ENCODE peak calls at places on chromosome 18, in nine cellular contexts. F is nephron progenitor cell, X is HFFc6, K is mammary epithelial cell, S is type B pancreatic cell, W is AG04449, Q is GM20000, E is fibroblast of the aortic adventitia, P is astrocyte of the spinal cord. A is an unnamed sample.

GRCh38 chr18:45657357-45658335 is 42.4 kb downstream of the SLC14A2 start:
- DNase-seq in E (no peak), P (no peak), F (no peak), S (no peak), Q (no peak), W (no peak), X (peak), K (peak), A (no peak)

GRCh38 chr18:8812631-8813030 is 107.3 kb downstream of the MTCL1 start:
- DNase-seq in W (no peak), X (peak), P (peak), K (no peak), F (no peak), E (no peak), S (no peak), Q (no peak), A (no peak)

GRCh38 chr18:3790702-3791101 is 340.7 kb downstream of the TGIF1 start:
- DNase-seq in S (no peak), F (peak), K (no peak), E (peak), P (peak), Q (no peak), W (no peak), X (no peak), A (no peak)

GRCh38 chr18:74310411-74310810 is 5.2 kb upstream of the C18orf63 start:
- DNase-seq in F (no peak), X (peak), W (no peak), K (peak), S (no peak), E (peak), P (peak), Q (no peak), A (no peak)

GRCh38 chr18:79952457-79952995 is 1.1 kb upstream of the SLC66A2 start:
- DNase-seq in W (no peak), K (no peak), E (no peak), X (no peak), Q (no peak), P (no peak), S (peak), F (no peak), A (no peak)

GRCh38 chr18:28078849-28079248 is 98.1 kb downstream of the CDH2 start:
- DNase-seq in S (no peak), F (no peak), E (peak), W (no peak), Q (no peak), X (peak), K (no peak), P (no peak), A (no peak)

GRCh38 chr18:45662468-45662867 is 47.2 kb downstream of the SLC14A2 start:
- DNase-seq in Q (no peak), P (peak), K (no peak), F (no peak), W (no peak), S (no peak), E (peak), X (peak), A (no peak)

GRCh38 chr18:31624892-31625640 is 33.4 kb downstream of the TTR start:
- DNase-seq in W (no peak), P (no peak), K (no peak), S (no peak), Q (no peak), E (no peak), F (no peak), X (no peak), A (no peak)

GRCh38 chr18:79964330-79965118 is at the start of gene HSBP1L1:
- DNase-seq in W (no peak), F (peak), P (no peak), K (peak), X (no peak), S (no peak), Q (peak), E (peak), A (no peak)

GRCh38 chr18:5879479-5879882 is 15.8 kb downstream of the TMEM200C start:
- DNase-seq in E (peak), W (peak), F (no peak), P (peak), S (no peak), Q (peak), K (peak), X (peak), A (no peak)

DNA sequence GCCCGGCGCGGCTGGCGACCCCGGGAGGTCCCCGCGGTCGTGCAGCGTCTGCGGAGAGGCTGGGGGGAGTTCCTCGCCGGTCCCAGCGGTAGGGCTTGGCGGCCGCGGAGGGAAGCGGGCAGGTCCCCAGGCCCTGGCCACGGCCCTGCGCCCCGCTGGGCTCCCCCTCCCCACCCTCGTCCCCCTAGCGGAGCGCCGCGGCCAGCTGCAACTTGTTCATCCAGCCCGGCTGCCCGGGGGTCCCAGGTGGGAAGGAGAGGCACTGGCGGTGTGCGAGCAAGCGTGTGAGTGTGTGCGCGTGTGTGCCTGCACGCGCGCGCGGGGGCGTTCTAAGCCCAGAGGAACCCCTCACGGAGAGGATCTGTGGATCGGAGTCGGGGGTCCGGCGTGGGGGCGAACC is 1.3 kb downstream of the PTPRM start:
- DNase-seq in X (no peak), E (peak), K (no peak), F (peak), P (peak), S (peak), Q (no peak), W (no peak), A (peak)
- TF ChIP-seq CTCF in X (peak), E (peak), K (no peak), F (peak), P (peak), S (peak), Q (no peak), W (peak), A (no peak)

DNA sequence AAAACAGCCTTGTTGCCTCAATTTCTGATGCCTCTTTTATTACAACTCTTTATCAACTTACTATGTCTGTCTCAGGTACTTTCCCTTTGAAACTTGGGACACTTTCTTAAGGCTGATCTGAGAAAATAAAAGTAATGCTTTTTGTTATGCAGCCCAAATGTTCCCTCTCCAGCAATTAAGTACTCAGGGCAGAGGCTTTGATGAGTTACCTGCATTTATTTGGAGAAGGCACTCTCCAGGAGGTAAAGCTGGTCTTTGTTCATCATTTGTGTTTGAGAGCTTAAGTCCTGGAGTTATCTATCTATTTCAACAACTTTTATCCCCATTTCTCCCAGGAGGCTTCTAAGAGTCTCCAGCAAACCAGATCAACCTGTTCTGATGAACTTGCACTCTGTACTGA is 259.2 kb downstream of the ASXL3 start:
- DNase-seq in X (no peak), F (no peak), K (no peak), P (no peak), E (no peak), W (no peak), S (no peak), Q (no peak), A (no peak)
- TF ChIP-seq CTCF in X (no peak), F (no peak), K (no peak), P (no peak), E (no peak), W (no peak), S (no peak), Q (no peak), A (no peak)

DNA sequence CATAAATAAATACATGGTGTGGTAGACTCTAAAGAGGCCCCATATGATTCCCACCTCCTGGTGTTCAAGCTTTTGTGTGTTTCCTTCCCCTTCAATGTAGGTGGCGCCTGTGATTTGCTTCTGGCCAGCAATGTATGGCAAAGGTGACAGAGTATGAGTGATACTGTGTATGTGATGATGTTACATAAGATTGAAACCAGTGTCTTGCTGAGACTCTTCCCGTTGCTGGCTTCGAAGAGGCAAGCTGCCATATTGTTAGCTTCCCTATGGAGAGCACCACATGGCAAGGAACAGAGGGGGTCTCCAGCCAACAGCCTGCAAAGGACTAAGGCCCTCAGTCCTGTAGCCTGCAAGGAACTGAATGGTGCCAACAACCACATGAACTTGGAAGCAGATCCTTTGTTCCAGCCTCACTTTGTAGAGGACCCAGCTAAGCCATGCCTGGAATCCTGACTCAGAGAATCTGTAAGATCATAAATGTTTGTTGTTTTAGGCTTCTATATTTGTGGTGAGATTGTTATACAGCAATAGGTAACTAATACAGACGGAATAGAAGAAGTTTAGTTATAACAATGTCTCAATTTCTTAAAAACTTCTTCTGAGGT is 1.7 kb upstream of the SMAD4 start:
- DNase-seq in X (peak), Q (no peak), P (peak), S (no peak), K (no peak), E (peak), W (no peak), F (no peak), A (no peak)
- TF ChIP-seq CTCF in X (no peak), Q (peak), P (peak), S (no peak), K (no peak), E (no peak), W (no peak), F (no peak), A (no peak)

GRCh38 chr18:499351-500229 is 911 bp downstream of the COLEC12 start:
- DNase-seq in Q (no peak), X (peak), F (peak), P (peak), K (peak), W (peak), S (no peak), E (peak), A (no peak)
- TF ChIP-seq CTCF in Q (no peak), X (no peak), F (no peak), P (no peak), K (no peak), W (no peak), S (no peak), E (no peak), A (no peak)

DNA sequence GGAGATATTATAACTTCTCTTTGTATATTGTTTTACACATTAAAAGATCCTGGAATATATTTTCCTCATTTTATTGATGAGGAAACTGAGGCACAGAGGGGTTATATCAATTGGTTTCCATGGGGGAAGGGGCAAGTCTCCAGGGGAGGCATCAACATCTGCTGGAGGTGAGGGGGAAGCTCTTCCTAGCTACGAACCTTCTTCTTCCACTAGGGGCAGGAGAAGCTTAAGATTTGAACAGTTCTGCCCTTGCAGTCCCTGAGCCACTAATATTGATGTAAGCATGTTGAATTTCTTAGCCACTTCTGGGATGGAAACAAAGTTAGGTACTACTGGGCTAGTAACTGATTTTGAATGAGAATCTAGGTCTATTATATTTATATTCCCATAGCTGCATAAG is 140.1 kb upstream of the AQP4 start:
- DNase-seq in X (no peak), F (no peak), W (no peak), E (peak), S (no peak), P (peak), Q (peak), K (no peak), A (no peak)
- TF ChIP-seq CTCF in X (no peak), F (peak), W (peak), E (peak), S (peak), P (peak), Q (peak), K (peak), A (no peak)

GRCh38 chr18:23903971-23904370 is 110.6 kb upstream of the TTC39C start:
- DNase-seq in P (no peak), F (no peak), W (no peak), E (no peak), S (no peak), K (no peak), X (no peak), Q (no peak), A (peak)

GRCh38 chr18:23897293-23897692 is 117.3 kb upstream of the TTC39C start:
- DNase-seq in K (no peak), W (no peak), E (no peak), F (no peak), P (no peak), Q (no peak), X (no peak), S (no peak), A (no peak)

GRCh38 chr18:23902396-23902795 is 112.2 kb upstream of the TTC39C start:
- DNase-seq in W (no peak), F (no peak), X (no peak), K (no peak), P (no peak), Q (no peak), S (no peak), E (no peak), A (no peak)

GRCh38 chr18:23897733-23898132 is 116.8 kb upstream of the TTC39C start:
- DNase-seq in Q (no peak), K (no peak), S (no peak), F (no peak), W (no peak), E (no peak), P (no peak), X (no peak), A (no peak)

GRCh38 chr18:23900979-23901378 is 113.6 kb upstream of the TTC39C start:
- DNase-seq in S (no peak), F (peak), P (peak), W (no peak), K (no peak), Q (no peak), E (peak), X (no peak), A (no peak)
- TF ChIP-seq CTCF in S (no peak), F (no peak), P (no peak), W (no peak), K (no peak), Q (no peak), E (no peak), X (no peak), A (no peak)

A was measured in gastrocnemius medialis.